ENCODE peak calls at places on chromosomes 11 and 22, in four cellular contexts. B is prostate gland, V is adrenal gland, T is pancreas. E is an unnamed sample.

GRCh38 chr11:10623797-10624761 is 55.6 kb upstream of the LYVE1 start:
- DNase-seq in T (no peak), B (no peak), V (peak; percentile 57), E (peak; percentile 71)

GRCh38 chr11:12251651-12252560 is 125.5 kb upstream of the PARVA start:
- DNase-seq in T (no peak), B (no peak), V (no peak), E (no peak)

GRCh38 chr11:32003335-32003734 is 87.5 kb upstream of the RCN1 start:
- DNase-seq in B (no peak), V (no peak), T (no peak), E (no peak)

GRCh38 chr11:62432695-62433094 is 13.9 kb downstream of the SCGB1A1 start:
- DNase-seq in V (no peak), T (no peak), B (no peak), E (no peak)

GRCh38 chr22:39997939-39998726 is 3.4 kb downstream of the FAM83F start:
- DNase-seq in T (peak; percentile 84), B (peak; percentile 89), V (no peak), E (no peak)

GRCh38 chr11:118923721-118924587 is 1.8 kb downstream of the BCL9L start:
- DNase-seq in V (no peak), B (no peak), T (no peak), E (no peak)

GRCh38 chr11:69711824-69712801 is 8.3 kb upstream of the FGF19 start:
- DNase-seq in V (no peak), T (no peak), B (no peak), E (no peak)

GRCh38 chr11:2537010-2537695 is 92.3 kb downstream of the KCNQ1 start:
- DNase-seq in T (no peak), V (peak; percentile 6), B (no peak), E (no peak)

GRCh38 chr11:104968856-104969776 is 742 bp upstream of the CASP4 start:
- DNase-seq in B (peak; percentile 14), V (peak; percentile 28), T (peak; percentile 18), E (no peak)

GRCh38 chr22:49825436-49825835 is 2.2 kb downstream of the BRD1 start:
- DNase-seq in T (no peak), V (no peak), B (no peak), E (no peak)

GRCh38 chr22:50627452-50627913 is 469 bp downstream of the ARSA start:
- DNase-seq in T (no peak), V (no peak), B (no peak), E (no peak)

GRCh38 chr22:19959043-19959586 is 17.5 kb upstream of the TXNRD2 start:
- DNase-seq in B (peak; percentile 73), T (peak; percentile 65), V (peak; percentile 90), E (peak; percentile 79)

GRCh38 chr11:118117790-118118601 is 31.2 kb upstream of the SMIM35 start:
- DNase-seq in T (no peak), V (no peak), B (no peak), E (no peak)

GRCh38 chr22:31343235-31344191 is 2.6 kb downstream of the PATZ1 start:
- DNase-seq in V (no peak), T (peak; percentile 94), B (peak; percentile 89), E (peak; percentile 87)

GRCh38 chr22:38097557-38098409 is 12.7 kb downstream of the BAIAP2L2 start:
- DNase-seq in V (no peak), B (no peak), T (no peak), E (no peak)

GRCh38 chr11:12159351-12160099 is 49.1 kb downstream of the MICAL2 start:
- DNase-seq in T (no peak), V (no peak), B (no peak), E (no peak)

GRCh38 chr11:117191680-117192400 is 7.3 kb upstream of the TAGLN start:
- DNase-seq in V (no peak), B (no peak), T (no peak), E (no peak)

GRCh38 chr11:96328395-96329010 is 14.5 kb downstream of the MAML2 start:
- DNase-seq in T (no peak), B (no peak), V (no peak), E (no peak)

GRCh38 chr11:28966951-28967350 is 858.8 kb downstream of the METTL15 start:
- DNase-seq in T (no peak), V (no peak), B (no peak), E (no peak)

GRCh38 chr11:128345316-128345715 is 242.0 kb downstream of the ETS1 start:
- DNase-seq in T (no peak), B (no peak), V (no peak), E (no peak)

GRCh38 chr22:46256358-46256958 is 6.4 kb upstream of the CDPF1 start:
- DNase-seq in B (no peak), T (no peak), V (no peak), E (no peak)
- H3K4me1 ChIP-seq in B (no peaks in the 10 kb centered on the region), T (peaks cover 4% of the 10 kb centered on the region), V (no peaks in the 10 kb centered on the region), E (no peaks in the 10 kb centered on the region)

GRCh38 chr11:86244522-86245368 is at the start of gene EED:
- DNase-seq in V (peak; percentile 93), T (peak; percentile 94), B (peak; percentile 93), E (peak; percentile 96)
- TF ChIP-seq CTCF in V (peak; percentile 2), T (no peak), B (peak; percentile 18), E (no peak)

GRCh38 chr11:114075891-114076441 is 16.5 kb downstream of the ZBTB16 start:
- DNase-seq in V (peak; percentile 70), B (no peak), T (no peak), E (no peak)

GRCh38 chr11:114075343-114075610 is 15.8 kb downstream of the ZBTB16 start:
- DNase-seq in T (no peak), V (no peak), B (no peak), E (no peak)

GRCh38 chr11:114073506-114074381 is 14.2 kb downstream of the ZBTB16 start:
- DNase-seq in B (no peak), T (no peak), V (no peak), E (no peak)

GRCh38 chr11:114072978-114073377 is 13.5 kb downstream of the ZBTB16 start:
- DNase-seq in B (no peak), V (no peak), T (no peak), E (no peak)

GRCh38 chr11:114074546-114075342 is 15.2 kb downstream of the ZBTB16 start:
- DNase-seq in V (no peak), B (no peak), T (no peak), E (no peak)
- H3K4me1 ChIP-seq in V (peaks cover 94% of the 10 kb centered on the region), B (peaks cover 46% of the 10 kb centered on the region), T (peaks cover 33% of the 10 kb centered on the region), E (peaks cover 55% of the 10 kb centered on the region)

DNA sequence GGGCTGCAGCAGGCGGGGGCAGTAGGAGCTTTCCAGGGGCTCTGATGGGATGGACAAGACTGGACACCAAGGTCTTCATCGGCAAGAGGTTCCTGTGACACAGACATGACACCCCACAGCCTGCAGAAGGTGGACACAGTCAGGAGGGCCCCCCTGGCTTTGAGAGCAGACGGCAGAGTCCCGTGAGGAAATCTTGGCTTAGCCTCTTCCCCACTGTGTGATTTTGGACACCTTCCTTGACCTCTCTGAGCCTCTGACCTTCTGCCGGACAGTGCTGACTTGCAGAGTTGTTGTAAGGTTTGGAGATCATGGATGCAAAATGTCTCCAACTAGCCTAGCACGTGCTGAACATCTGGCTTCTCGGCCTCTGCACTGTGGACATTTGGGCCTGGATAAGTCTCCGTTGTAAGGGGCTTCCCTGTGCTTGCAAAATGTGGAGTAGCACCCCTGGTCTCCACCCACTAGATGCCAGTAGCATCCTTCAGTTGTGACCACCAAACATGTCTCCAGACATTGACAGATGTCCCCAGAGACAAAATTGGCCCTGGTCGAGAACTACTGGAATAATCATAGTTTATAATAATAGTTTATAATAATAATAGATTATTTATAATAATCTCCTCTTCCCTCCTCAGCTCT is 54.6 kb downstream of the MCM5 start:
- DNase-seq in B (no peak), T (no peak), V (no peak), E (no peak)
- TF ChIP-seq CTCF in B (no peak), T (no peak), V (peak; percentile 42), E (no peak)

GRCh38 chr11:27468643-27469332 is 3.8 kb downstream of the LGR4 start:
- DNase-seq in T (peak; percentile 41), B (peak; percentile 33), V (no peak), E (no peak)
- H3K4me1 ChIP-seq in T (peaks cover 21% of the 10 kb centered on the region), B (peaks cover 8% of the 10 kb centered on the region), V (peaks cover 72% of the 10 kb centered on the region), E (no peaks in the 10 kb centered on the region)

GRCh38 chr22:29883831-29884139 is 811 bp downstream of the MTMR3 start:
- DNase-seq in V (no peak), B (no peak), T (no peak), E (no peak)
- TF ChIP-seq CTCF in V (no peak), B (no peak), T (no peak), E (no peak)

GRCh38 chr22:46088541-46089311 is 61.6 kb upstream of the PPARA start:
- DNase-seq in V (no peak), B (no peak), T (peak; percentile 74), E (no peak)
- H3K4me1 ChIP-seq in V (peaks cover 100% of the 10 kb centered on the region), B (peaks cover 72% of the 10 kb centered on the region), T (peaks cover 80% of the 10 kb centered on the region), E (peaks cover 13% of the 10 kb centered on the region)

GRCh38 chr11:60917267-60917666 is 3.3 kb downstream of the TMEM109 start:
- DNase-seq in B (no peak), T (no peak), V (no peak), E (no peak)

GRCh38 chr11:60914620-60915249 is 777 bp downstream of the TMEM109 start:
- DNase-seq in B (no peak), T (no peak), V (no peak), E (no peak)

GRCh38 chr11:60918251-60918940 is 4.4 kb downstream of the TMEM109 start:
- DNase-seq in T (no peak), V (no peak), B (no peak), E (no peak)

GRCh38 chr11:60915250-60915914 is 1.4 kb downstream of the TMEM109 start:
- DNase-seq in V (peak; percentile 66), T (peak; percentile 40), B (peak; percentile 77), E (peak; percentile 65)

DNA sequence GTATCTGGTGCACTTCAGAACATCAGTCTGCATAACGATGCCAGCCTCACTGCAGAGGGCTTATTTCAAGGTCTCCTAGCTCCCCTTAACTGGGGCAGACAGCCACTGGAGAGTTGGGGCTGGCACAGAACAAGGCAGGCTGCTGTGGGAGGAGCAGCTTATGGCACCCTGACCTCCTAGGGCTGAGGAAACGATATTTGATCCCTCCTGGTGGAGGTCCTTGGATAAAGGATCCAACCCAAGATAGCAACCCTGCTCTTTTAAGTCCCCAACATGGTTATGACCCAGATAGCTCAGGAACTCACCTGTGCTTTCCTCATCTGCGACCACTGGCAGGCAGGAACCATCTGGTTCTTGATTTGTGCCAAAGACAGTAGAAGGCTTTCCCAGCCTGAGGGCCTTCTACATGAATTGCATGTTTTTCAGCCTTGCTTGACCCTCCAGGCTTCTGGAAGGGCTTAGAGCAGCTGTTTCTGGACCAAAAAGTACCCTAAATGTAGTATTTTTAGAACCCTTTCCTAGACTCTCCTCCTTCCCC is 2.8 kb downstream of the TMEM109 start:
- DNase-seq in T (no peak), B (no peak), V (no peak), E (no peak)
- TF ChIP-seq CTCF in T (no peak), B (no peak), V (no peak), E (no peak)